ENCODE peak calls at places on chromosomes 6 and 20, in six cellular contexts. M is neuronal stem cell, K is IMR-90, B is H9, I is H1, Q is mesenchymal stem cell. Y is an unnamed sample.

GRCh38 chr6:106518748-106519147 is 110.5 kb downstream of the RTN4IP1 start:
- DNase-seq in M (no peak), K (no peak), B (no peak), I (no peak), Q (no peak), Y (no peak)

GRCh38 chr6:116444991-116445566 is 16.1 kb upstream of the CALHM6 start:
- DNase-seq in M (no peak), K (no peak), B (no peak), I (no peak), Q (no peak), Y (no peak)

GRCh38 chr20:63580796-63581461 is 6.9 kb upstream of the HELZ2 start:
- DNase-seq in M (no peak), K (peak), B (peak), I (no peak), Q (peak), Y (peak)

GRCh38 chr6:13273931-13274706 is 54.2 kb downstream of the TBC1D7 start:
- DNase-seq in M (no peak), K (no peak), B (no peak), I (no peak), Q (no peak), Y (no peak)

GRCh38 chr6:29071831-29072723 is 15.0 kb downstream of the OR2B3 start:
- DNase-seq in M (peak), K (no peak), B (peak), I (peak), Q (peak), Y (peak)

GRCh38 chr20:58839474-58839874 is 11.2 kb downstream of the GNAS-AS1 start:
- DNase-seq in M (no peak), K (peak), B (peak), I (peak), Q (no peak), Y (no peak)

GRCh38 chr20:33826270-33826897 is 15.2 kb downstream of the CHMP4B start:
- DNase-seq in M (no peak), K (no peak), B (peak), I (no peak), Q (no peak), Y (no peak)

GRCh38 chr6:135906542-135906941 is 55.0 kb downstream of the PDE7B start:
- DNase-seq in M (no peak), K (peak), B (no peak), I (no peak), Q (peak), Y (no peak)

GRCh38 chr20:52226370-52226769 is 34.8 kb upstream of the ZFP64 start:
- DNase-seq in M (no peak), K (no peak), B (no peak), I (no peak), Q (no peak), Y (no peak)

GRCh38 chr20:35636095-35636494 is 20.5 kb downstream of the SPAG4 start:
- DNase-seq in M (no peak), K (no peak), B (no peak), I (peak), Q (no peak), Y (no peak)

GRCh38 chr6:139850512-139850911 is 476.1 kb upstream of the CITED2 start:
- DNase-seq in M (no peak), K (no peak), B (no peak), I (no peak), Q (no peak), Y (no peak)

GRCh38 chr6:103036846-103037245 is 1643.3 kb downstream of the GRIK2 start:
- DNase-seq in M (no peak), K (no peak), B (no peak), I (no peak), Q (no peak), Y (peak)

GRCh38 chr6:128807577-128807976 is 75.4 kb upstream of the LAMA2 start:
- DNase-seq in M (peak), K (peak), B (no peak), I (no peak), Q (peak), Y (peak)

GRCh38 chr6:25963426-25964123 is 973 bp downstream of the TRIM38 start:
- DNase-seq in M (no peak), K (peak), B (peak), I (peak), Q (peak), Y (peak)

GRCh38 chr6:165220030-165220429 is 89.4 kb downstream of the C6orf118 start:
- DNase-seq in M (no peak), K (no peak), B (no peak), I (no peak), Q (no peak), Y (no peak)

GRCh38 chr6:35181933-35182612 is 31.7 kb upstream of the SCUBE3 start:
- DNase-seq in M (no peak), K (peak), B (peak), I (peak), Q (peak), Y (peak)

GRCh38 chr20:57890254-57890800 is 180.5 kb upstream of the PMEPA1 start:
- DNase-seq in M (no peak), K (no peak), B (no peak), I (no peak), Q (no peak), Y (no peak)

GRCh38 chr6:151004415-151005024 is 139.0 kb downstream of the MTHFD1L start:
- DNase-seq in M (no peak), K (peak), B (no peak), I (no peak), Q (peak), Y (peak)

GRCh38 chr20:719816-720215 is 44.2 kb upstream of the SCRT2 start:
- DNase-seq in M (no peak), K (no peak), B (no peak), I (no peak), Q (no peak), Y (no peak)

GRCh38 chr6:112007805-112008204 is 46.1 kb upstream of the CCN6 start:
- DNase-seq in M (no peak), K (peak), B (no peak), I (no peak), Q (peak), Y (no peak)

GRCh38 chr6:151765444-151765886 is 42.0 kb upstream of the ESR1 start:
- DNase-seq in M (peak), K (peak), B (no peak), I (no peak), Q (peak), Y (peak)

GRCh38 chr20:52978851-52979250 is 6.7 kb downstream of the TSHZ2 start:
- DNase-seq in M (no peak), K (no peak), B (no peak), I (no peak), Q (no peak), Y (no peak)

GRCh38 chr6:25777031-25777430 is 22.5 kb downstream of the SLC17A4 start:
- DNase-seq in M (no peak), K (no peak), B (no peak), I (no peak), Q (no peak), Y (peak)

GRCh38 chr6:135022050-135022697 is 32.4 kb downstream of the HBS1L start:
- DNase-seq in M (no peak), K (no peak), B (no peak), I (no peak), Q (no peak), Y (no peak)

GRCh38 chr20:6162239-6162638 is 39.4 kb upstream of the FERMT1 start:
- DNase-seq in M (no peak), K (no peak), B (no peak), I (no peak), Q (no peak), Y (no peak)

GRCh38 chr20:22106308-22106938 is 401.0 kb downstream of the PAX1 start:
- DNase-seq in M (peak), K (no peak), B (no peak), I (no peak), Q (no peak), Y (peak)

GRCh38 chr6:84568971-84569370 is 195.4 kb downstream of the TBX18 start:
- DNase-seq in M (no peak), K (peak), B (no peak), I (no peak), Q (peak), Y (no peak)

GRCh38 chr6:73798592-73798991 is 102.6 kb downstream of the CD109 start:
- DNase-seq in M (no peak), K (peak), B (peak), I (no peak), Q (peak), Y (peak)

GRCh38 chr20:33552519-33552918 is 62.6 kb downstream of the CBFA2T2 start:
- DNase-seq in M (no peak), K (no peak), B (no peak), I (no peak), Q (no peak), Y (no peak)

GRCh38 chr6:89411019-89411268 is 1.1 kb downstream of the RRAGD start:
- DNase-seq in M (no peak), K (no peak), B (no peak), I (no peak), Q (no peak), Y (peak)

GRCh38 chr6:149318581-149319286 is 1.2 kb downstream of the TAB2 start:
- DNase-seq in M (no peak), K (no peak), B (no peak), I (no peak), Q (peak), Y (no peak)

GRCh38 chr6:142356271-142356938 is 54.6 kb downstream of the ADGRG6 start:
- DNase-seq in M (no peak), K (peak), B (no peak), I (no peak), Q (peak), Y (no peak)

GRCh38 chr20:49381558-49382493 is 100.6 kb downstream of the KCNB1 start:
- DNase-seq in M (no peak), K (peak), B (no peak), I (no peak), Q (no peak), Y (no peak)

GRCh38 chr20:46400253-46400652 is 6.2 kb downstream of the ELMO2 start:
- DNase-seq in M (no peak), K (peak), B (no peak), I (no peak), Q (peak), Y (no peak)

DNA sequence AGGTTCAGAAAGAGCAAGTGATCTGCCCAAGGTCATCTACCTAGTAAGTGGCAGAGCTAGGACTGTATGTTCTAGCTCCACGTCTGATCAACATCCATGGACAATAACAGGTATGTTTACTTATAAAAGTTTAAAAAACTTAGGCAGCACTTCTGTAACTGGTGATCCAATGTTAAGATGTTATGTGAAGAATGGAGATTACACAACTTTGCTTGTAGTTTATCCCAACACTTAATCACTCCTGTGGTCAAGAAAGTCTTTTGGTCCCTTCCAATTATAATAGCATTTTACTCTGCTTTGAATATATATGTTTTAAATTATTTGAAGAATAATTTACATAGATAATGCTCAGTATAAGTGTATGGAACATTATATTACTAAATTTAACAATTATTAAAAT is 4.8 kb downstream of the FBXO30 start:
- DNase-seq in M (no peak), K (peak), B (no peak), I (no peak), Q (peak), Y (no peak)
- H3K14ac ChIP-seq in M (no peak), K (no peak), B (no peak), I (no peak), Q (no peak), Y (no peak)

GRCh38 chr20:3237011-3237957 is 1.7 kb downstream of the SLC4A11 start:
- DNase-seq in M (no peak), K (no peak), B (no peak), I (no peak), Q (no peak), Y (peak)
- H3K9ac ChIP-seq in M (peak), K (no peak), B (no peak), I (no peak), Q (no peak), Y (no peak)

GRCh38 chr6:15308445-15309213 is 62.8 kb downstream of the JARID2 start:
- DNase-seq in M (no peak), K (peak), B (no peak), I (peak), Q (peak), Y (no peak)

GRCh38 chr6:15312500-15312899 is 66.6 kb downstream of the JARID2 start:
- DNase-seq in M (no peak), K (peak), B (no peak), I (no peak), Q (peak), Y (no peak)

GRCh38 chr6:15310680-15311079 is 64.8 kb downstream of the JARID2 start:
- DNase-seq in M (no peak), K (no peak), B (no peak), I (peak), Q (no peak), Y (no peak)

GRCh38 chr6:15313367-15313766 is 67.5 kb downstream of the JARID2 start:
- DNase-seq in M (no peak), K (no peak), B (no peak), I (peak), Q (no peak), Y (no peak)

GRCh38 chr6:15309611-15310283 is 63.9 kb downstream of the JARID2 start:
- DNase-seq in M (no peak), K (no peak), B (no peak), I (peak), Q (no peak), Y (no peak)
- H3K14ac ChIP-seq in M (no peak), K (no peak), B (no peak), I (no peak), Q (no peak), Y (no peak)

GRCh38 chr6:155419161-155419560 is 36.5 kb downstream of the NOX3 start:
- DNase-seq in M (no peak), K (peak), B (no peak), I (no peak), Q (no peak), Y (no peak)

GRCh38 chr6:155417454-155417853 is 38.2 kb downstream of the NOX3 start:
- DNase-seq in M (no peak), K (peak), B (no peak), I (no peak), Q (peak), Y (no peak)

GRCh38 chr6:155415953-155416352 is 39.7 kb downstream of the NOX3 start:
- DNase-seq in M (no peak), K (no peak), B (no peak), I (no peak), Q (no peak), Y (no peak)

GRCh38 chr6:155420492-155420891 is 35.1 kb downstream of the NOX3 start:
- DNase-seq in M (no peak), K (no peak), B (no peak), I (no peak), Q (no peak), Y (no peak)

DNA sequence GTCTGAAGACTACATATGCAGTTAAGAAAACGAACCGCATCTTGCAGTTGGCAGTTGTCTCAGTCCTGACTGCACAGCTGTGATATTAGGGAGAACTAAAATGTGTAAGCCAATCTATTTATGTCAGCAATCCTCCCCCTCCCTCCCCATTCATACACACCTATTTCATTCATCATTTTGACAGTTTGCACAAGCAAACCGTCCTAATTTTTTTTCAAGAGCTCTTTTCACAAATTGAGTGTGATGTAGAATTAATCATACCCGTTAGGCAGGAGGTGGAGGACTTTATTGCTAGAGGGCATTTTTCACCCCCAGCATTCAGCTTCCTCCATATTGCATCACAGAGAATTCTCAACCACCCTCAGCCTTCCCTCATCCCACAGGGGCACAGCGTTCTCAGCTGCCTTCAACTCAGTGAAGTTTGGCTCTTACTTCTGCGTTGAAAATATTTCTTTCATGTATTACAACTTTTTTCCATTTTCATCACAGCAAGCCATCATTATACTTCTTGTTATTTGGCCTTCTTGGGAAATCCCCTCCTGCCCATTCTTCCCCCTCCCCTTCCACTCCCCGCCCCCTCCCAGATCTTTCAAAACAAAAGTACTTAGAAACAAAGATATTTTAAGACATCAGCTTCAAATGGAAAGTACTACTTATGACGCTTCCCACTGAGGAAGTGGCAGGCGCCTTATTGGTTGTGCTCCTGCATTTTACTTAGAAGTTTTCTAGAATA is 37.5 kb downstream of the NOX3 start:
- DNase-seq in M (no peak), K (peak), B (no peak), I (no peak), Q (peak), Y (no peak)
- H3K9ac ChIP-seq in M (no peak), K (no peak), B (no peak), I (no peak), Q (peak), Y (no peak)